ENCODE peak calls at places on chromosomes 6 and 20, in five cellular contexts. One of them, this sample, is unnamed.

GRCh38 chr20:11529046-11529445 is 388.6 kb upstream of the BTBD3 start:
- DNase-seq in Peyer's patch: no peak
- DNase-seq in adrenal gland: no peak
- DNase-seq in A549: no peak
- DNase-seq in stomach: no peak
- DNase-seq in this sample: no peak

GRCh38 chr6:33508935-33509926 is 54.9 kb downstream of the ZBTB9 start:
- DNase-seq in A549: no peak
- DNase-seq in adrenal gland: peak; percentile 22
- DNase-seq in stomach: no peak
- DNase-seq in Peyer's patch: no peak
- DNase-seq in this sample: no peak

GRCh38 chr6:111709615-111710398 is 104.1 kb upstream of the TRAF3IP2 start:
- DNase-seq in Peyer's patch: peak; percentile 72
- DNase-seq in A549: peak; percentile 48
- DNase-seq in adrenal gland: peak; percentile 63
- DNase-seq in stomach: peak; percentile 69
- DNase-seq in this sample: no peak

GRCh38 chr6:81752969-81753708 is 658 bp upstream of the TENT5A start:
- DNase-seq in Peyer's patch: peak; percentile 94
- DNase-seq in adrenal gland: peak; percentile 95
- DNase-seq in stomach: peak; percentile 95
- DNase-seq in A549: peak; percentile 75
- DNase-seq in this sample: peak; percentile 99

GRCh38 chr6:99980741-99981140 is 13.3 kb downstream of the MCHR2 start:
- DNase-seq in stomach: no peak
- DNase-seq in adrenal gland: no peak
- DNase-seq in A549: no peak
- DNase-seq in Peyer's patch: no peak
- DNase-seq in this sample: no peak

GRCh38 chr6:167855825-167856425 is 29.2 kb downstream of the AFDN start:
- DNase-seq in adrenal gland: no peak
- DNase-seq in A549: peak; percentile 19
- DNase-seq in stomach: no peak
- DNase-seq in Peyer's patch: no peak
- DNase-seq in this sample: no peak

GRCh38 chr20:38270869-38271608 is 10.5 kb upstream of the KIAA1755 start:
- DNase-seq in A549: peak; percentile 32
- DNase-seq in stomach: no peak
- DNase-seq in adrenal gland: peak; percentile 32
- DNase-seq in Peyer's patch: peak; percentile 41
- DNase-seq in this sample: no peak

GRCh38 chr6:106746660-106747059 is 117.3 kb downstream of the QRSL1 start:
- DNase-seq in adrenal gland: no peak
- DNase-seq in stomach: no peak
- DNase-seq in A549: peak; percentile 94
- DNase-seq in Peyer's patch: no peak
- DNase-seq in this sample: no peak

GRCh38 chr6:90175627-90176538 is 120.8 kb downstream of the BACH2 start:
- DNase-seq in A549: no peak
- DNase-seq in Peyer's patch: peak; percentile 65
- DNase-seq in adrenal gland: no peak
- DNase-seq in stomach: no peak
- DNase-seq in this sample: no peak

GRCh38 chr20:42082611-42083010 is 464.4 kb upstream of the CHD6 start:
- DNase-seq in adrenal gland: peak; percentile 77
- DNase-seq in A549: no peak
- DNase-seq in Peyer's patch: no peak
- DNase-seq in stomach: no peak
- DNase-seq in this sample: no peak

GRCh38 chr6:13398081-13398406 is 69.7 kb upstream of the TBC1D7 start:
- DNase-seq in A549: no peak
- DNase-seq in Peyer's patch: no peak
- DNase-seq in stomach: no peak
- DNase-seq in adrenal gland: no peak
- DNase-seq in this sample: no peak

GRCh38 chr6:34027445-34027936 is 118.4 kb downstream of the GRM4 start:
- DNase-seq in stomach: peak; percentile 71
- DNase-seq in adrenal gland: peak; percentile 30
- DNase-seq in A549: peak; percentile 24
- DNase-seq in Peyer's patch: peak; percentile 67
- DNase-seq in this sample: no peak

GRCh38 chr6:108406943-108407342 is 112.1 kb downstream of the AFG1L start:
- DNase-seq in A549: no peak
- DNase-seq in stomach: no peak
- DNase-seq in Peyer's patch: no peak
- DNase-seq in adrenal gland: no peak
- DNase-seq in this sample: no peak

GRCh38 chr6:97240222-97240621 is 42.8 kb downstream of the MMS22L start:
- DNase-seq in stomach: no peak
- DNase-seq in A549: peak; percentile 2
- DNase-seq in adrenal gland: no peak
- DNase-seq in Peyer's patch: no peak
- DNase-seq in this sample: no peak

GRCh38 chr6:166435574-166435973 is 52.8 kb upstream of the MPC1 start:
- DNase-seq in adrenal gland: no peak
- DNase-seq in Peyer's patch: peak; percentile 69
- DNase-seq in stomach: peak; percentile 31
- DNase-seq in A549: no peak
- DNase-seq in this sample: peak; percentile 60

GRCh38 chr6:31575952-31576684 is 753 bp downstream of the TNF start:
- DNase-seq in A549: no peak
- DNase-seq in Peyer's patch: no peak
- DNase-seq in adrenal gland: no peak
- DNase-seq in stomach: no peak
- DNase-seq in this sample: no peak

GRCh38 chr6:89745728-89746127 is 73.9 kb downstream of the MDN1 start:
- DNase-seq in stomach: no peak
- DNase-seq in Peyer's patch: no peak
- DNase-seq in adrenal gland: no peak
- DNase-seq in A549: no peak
- DNase-seq in this sample: no peak

GRCh38 chr6:163337958-163338357 is 76.6 kb upstream of the QKI start:
- DNase-seq in Peyer's patch: no peak
- DNase-seq in A549: no peak
- DNase-seq in adrenal gland: no peak
- DNase-seq in stomach: no peak
- DNase-seq in this sample: peak; percentile 88

GRCh38 chr6:12567682-12568081 is 148.9 kb upstream of the PHACTR1 start:
- DNase-seq in adrenal gland: no peak
- DNase-seq in A549: no peak
- DNase-seq in stomach: no peak
- DNase-seq in Peyer's patch: no peak
- DNase-seq in this sample: no peak

GRCh38 chr6:54694928-54695532 is 151.5 kb upstream of the FAM83B start:
- DNase-seq in adrenal gland: no peak
- DNase-seq in Peyer's patch: no peak
- DNase-seq in stomach: no peak
- DNase-seq in A549: no peak
- DNase-seq in this sample: no peak

GRCh38 chr6:137115653-137116052 is 57.8 kb downstream of the IL22RA2 start:
- DNase-seq in A549: no peak
- DNase-seq in Peyer's patch: no peak
- DNase-seq in stomach: no peak
- DNase-seq in adrenal gland: no peak
- DNase-seq in this sample: no peak

GRCh38 chr6:38640216-38640909 is 634 bp upstream of the BTBD9 start:
- DNase-seq in stomach: no peak
- DNase-seq in adrenal gland: peak; percentile 76
- DNase-seq in A549: no peak
- DNase-seq in Peyer's patch: peak; percentile 45
- DNase-seq in this sample: no peak

GRCh38 chr6:132525866-132526265 is 12.2 kb upstream of the TAAR9 start:
- DNase-seq in adrenal gland: no peak
- DNase-seq in stomach: no peak
- DNase-seq in Peyer's patch: no peak
- DNase-seq in A549: no peak
- DNase-seq in this sample: no peak

GRCh38 chr6:151325075-151326050 is 66.0 kb downstream of the ZBTB2 start:
- DNase-seq in adrenal gland: peak; percentile 61
- DNase-seq in stomach: peak; percentile 48
- DNase-seq in A549: peak; percentile 84
- DNase-seq in Peyer's patch: peak; percentile 71
- DNase-seq in this sample: peak; percentile 87

GRCh38 chr6:74409447-74409846 is 713.4 kb downstream of the CD109 start:
- DNase-seq in Peyer's patch: no peak
- DNase-seq in A549: peak; percentile 55
- DNase-seq in adrenal gland: no peak
- DNase-seq in stomach: no peak
- DNase-seq in this sample: no peak

DNA sequence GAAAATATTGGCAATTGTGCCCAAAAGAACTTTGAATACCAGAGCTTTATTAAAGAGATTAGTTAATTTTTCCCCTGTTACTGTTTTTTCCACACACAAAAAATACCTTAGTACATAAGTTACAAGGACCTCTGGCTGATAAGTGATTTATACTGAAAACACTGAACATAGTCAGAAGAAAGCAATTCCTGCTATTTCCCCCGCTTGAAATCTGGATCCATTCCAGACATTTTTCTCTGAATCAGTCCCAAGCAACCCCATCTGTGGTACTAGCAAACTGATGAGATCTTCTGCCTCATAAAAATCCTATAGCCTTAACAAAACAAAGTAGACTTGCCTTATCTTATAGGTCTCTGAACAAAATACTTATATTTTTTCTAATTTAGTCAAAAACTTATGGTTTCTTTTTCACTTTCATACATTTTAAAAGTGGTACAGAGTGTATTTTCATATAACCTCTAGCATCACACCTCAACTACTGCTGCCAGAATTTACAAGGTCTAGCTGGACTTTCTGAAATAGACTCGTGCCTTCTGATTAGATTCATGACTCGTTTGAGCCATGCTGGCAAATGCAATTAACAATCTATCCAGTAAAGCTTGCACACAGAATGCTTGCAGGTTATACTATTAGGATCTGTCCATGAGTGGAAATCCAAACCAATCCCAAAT is 111.9 kb downstream of the TBX18 start:
- DNase-seq in adrenal gland: no peak
- DNase-seq in Peyer's patch: no peak
- DNase-seq in stomach: no peak
- DNase-seq in A549: peak; percentile 27
- DNase-seq in this sample: no peak
- TF ChIP-seq CTCF in adrenal gland: no peak
- TF ChIP-seq CTCF in Peyer's patch: no peak
- TF ChIP-seq CTCF in stomach: no peak
- TF ChIP-seq CTCF in A549: no peak
- TF ChIP-seq CTCF in this sample: no peak

DNA sequence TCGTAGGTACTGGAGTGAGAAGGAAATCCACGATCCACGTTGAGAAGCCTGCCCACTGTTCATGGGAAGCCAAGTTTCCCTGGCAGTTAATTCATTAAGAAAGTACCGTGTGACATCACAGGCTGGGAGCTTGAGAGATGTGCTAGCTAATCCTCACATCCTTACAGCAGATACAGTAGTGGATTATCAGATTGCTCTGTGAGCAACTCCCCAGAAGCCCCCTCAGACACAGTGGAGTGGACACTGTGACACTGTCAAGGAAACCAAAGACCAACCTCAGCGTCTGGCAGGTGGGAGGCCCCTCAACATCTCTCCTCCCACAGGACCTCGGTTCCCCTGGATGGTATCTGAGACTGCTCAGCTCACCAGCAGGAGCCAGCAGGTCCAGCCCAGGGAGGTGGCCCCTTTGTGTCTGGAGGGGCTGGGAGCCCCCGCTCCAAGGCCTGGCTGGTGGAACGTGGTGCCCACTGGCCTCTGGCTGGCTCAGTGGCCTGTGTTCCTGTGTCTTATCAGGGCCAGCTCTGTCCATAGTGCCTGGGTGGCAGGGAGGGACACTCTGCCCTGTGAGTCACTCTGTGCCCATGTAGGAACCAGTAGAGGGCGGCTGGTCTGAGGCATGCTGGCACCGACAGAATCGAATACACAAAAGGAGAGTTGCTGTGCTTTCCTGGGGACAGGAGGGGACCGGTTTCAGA is 7.2 kb downstream of the PYGB start:
- DNase-seq in A549: no peak
- DNase-seq in stomach: peak; percentile 86
- DNase-seq in Peyer's patch: peak; percentile 85
- DNase-seq in adrenal gland: peak; percentile 84
- DNase-seq in this sample: no peak
- H3K27ac ChIP-seq in A549: peak overlapping the region; percentile 60
- H3K27ac ChIP-seq in stomach: peak overlapping the region; percentile 76
- H3K27ac ChIP-seq in Peyer's patch: peak overlapping the region; percentile 50
- H3K27ac ChIP-seq in adrenal gland: no peak overlapping the region
- H3K27ac ChIP-seq in this sample: no peak overlapping the region

GRCh38 chr6:17394192-17394611 is 807 bp downstream of the CAP2 start:
- DNase-seq in Peyer's patch: peak; percentile 47
- DNase-seq in A549: peak; percentile 58
- DNase-seq in stomach: peak; percentile 28
- DNase-seq in adrenal gland: peak; percentile 72
- DNase-seq in this sample: peak; percentile 49

GRCh38 chr6:17396256-17396655 is 2.9 kb downstream of the CAP2 start:
- DNase-seq in adrenal gland: no peak
- DNase-seq in Peyer's patch: no peak
- DNase-seq in A549: no peak
- DNase-seq in stomach: no peak
- DNase-seq in this sample: no peak

GRCh38 chr6:17392978-17393334 is 439 bp upstream of the CAP2 start:
- DNase-seq in stomach: no peak
- DNase-seq in Peyer's patch: no peak
- DNase-seq in A549: no peak
- DNase-seq in adrenal gland: no peak
- DNase-seq in this sample: no peak

GRCh38 chr6:17395112-17395511 is 1.7 kb downstream of the CAP2 start:
- DNase-seq in stomach: no peak
- DNase-seq in Peyer's patch: no peak
- DNase-seq in adrenal gland: no peak
- DNase-seq in A549: no peak
- DNase-seq in this sample: no peak

GRCh38 chr6:17393335-17394191 is at the start of gene CAP2:
- DNase-seq in adrenal gland: peak; percentile 80
- DNase-seq in A549: peak; percentile 62
- DNase-seq in Peyer's patch: peak; percentile 49
- DNase-seq in stomach: peak; percentile 28
- DNase-seq in this sample: peak; percentile 48
- TF ChIP-seq POLR2A in adrenal gland: peak; percentile 26
- TF ChIP-seq POLR2A in A549: peak; percentile 16
- TF ChIP-seq POLR2A in Peyer's patch: no peak
- TF ChIP-seq POLR2A in stomach: no peak
- TF ChIP-seq POLR2A in this sample: no peak

GRCh38 chr6:130138909-130139242 is 83.9 kb downstream of the SAMD3 start:
- DNase-seq in stomach: no peak
- DNase-seq in Peyer's patch: no peak
- DNase-seq in adrenal gland: no peak
- DNase-seq in A549: no peak
- DNase-seq in this sample: no peak

GRCh38 chr6:130136803-130137202 is 85.9 kb downstream of the SAMD3 start:
- DNase-seq in stomach: no peak
- DNase-seq in adrenal gland: no peak
- DNase-seq in Peyer's patch: no peak
- DNase-seq in A549: no peak
- DNase-seq in this sample: no peak

GRCh38 chr6:130132286-130132701 is 90.5 kb downstream of the SAMD3 start:
- DNase-seq in Peyer's patch: peak; percentile 55
- DNase-seq in A549: no peak
- DNase-seq in adrenal gland: no peak
- DNase-seq in stomach: no peak
- DNase-seq in this sample: no peak

GRCh38 chr6:130138116-130138908 is 84.4 kb downstream of the SAMD3 start:
- DNase-seq in A549: no peak
- DNase-seq in Peyer's patch: no peak
- DNase-seq in stomach: no peak
- DNase-seq in adrenal gland: no peak
- DNase-seq in this sample: no peak

GRCh38 chr6:130134594-130134993 is 88.2 kb downstream of the SAMD3 start:
- DNase-seq in Peyer's patch: no peak
- DNase-seq in A549: no peak
- DNase-seq in adrenal gland: no peak
- DNase-seq in stomach: no peak
- DNase-seq in this sample: no peak
- TF ChIP-seq CTCF in Peyer's patch: no peak
- TF ChIP-seq CTCF in A549: no peak
- TF ChIP-seq CTCF in adrenal gland: no peak
- TF ChIP-seq CTCF in stomach: no peak
- TF ChIP-seq CTCF in this sample: no peak